ENCODE peak calls at places on chromosomes 3 and 15, in six cellular contexts. One of them, this sample, is unnamed.

GRCh38 chr3:13192471-13193213 is 119.4 kb upstream of the IQSEC1 start:
- DNase-seq in mammary epithelial cell: no peak
- DNase-seq in left ventricle myocardium inferior: no peak
- DNase-seq in PC-9: no peak
- DNase-seq in transverse colon: no peak
- DNase-seq in CD8-positive, alpha-beta T cell: no peak
- DNase-seq in this sample: no peak

GRCh38 chr3:150158974-150159625 is 188.4 kb upstream of the PFN2 start:
- DNase-seq in transverse colon: no peak
- DNase-seq in left ventricle myocardium inferior: no peak
- DNase-seq in mammary epithelial cell: no peak
- DNase-seq in CD8-positive, alpha-beta T cell: no peak
- DNase-seq in PC-9: no peak
- DNase-seq in this sample: peak

GRCh38 chr15:46450810-46451182 is 816.0 kb downstream of the SQOR start:
- DNase-seq in transverse colon: no peak
- DNase-seq in CD8-positive, alpha-beta T cell: no peak
- DNase-seq in mammary epithelial cell: no peak
- DNase-seq in left ventricle myocardium inferior: no peak
- DNase-seq in PC-9: no peak
- DNase-seq in this sample: no peak

GRCh38 chr3:186596568-186597287 is 16.1 kb upstream of the AHSG start:
- DNase-seq in left ventricle myocardium inferior: no peak
- DNase-seq in PC-9: peak
- DNase-seq in transverse colon: no peak
- DNase-seq in CD8-positive, alpha-beta T cell: no peak
- DNase-seq in mammary epithelial cell: peak
- DNase-seq in this sample: no peak

GRCh38 chr15:72338617-72339321 is 18.8 kb upstream of the CELF6 start:
- DNase-seq in left ventricle myocardium inferior: no peak
- DNase-seq in transverse colon: no peak
- DNase-seq in CD8-positive, alpha-beta T cell: no peak
- DNase-seq in PC-9: no peak
- DNase-seq in mammary epithelial cell: no peak
- DNase-seq in this sample: peak

GRCh38 chr15:93063796-93064690 is 25.0 kb downstream of the RGMA start:
- DNase-seq in PC-9: no peak
- DNase-seq in CD8-positive, alpha-beta T cell: no peak
- DNase-seq in mammary epithelial cell: no peak
- DNase-seq in transverse colon: no peak
- DNase-seq in left ventricle myocardium inferior: no peak
- DNase-seq in this sample: no peak

GRCh38 chr3:58613236-58614132 is 36.3 kb upstream of the FAM107A start:
- DNase-seq in left ventricle myocardium inferior: no peak
- DNase-seq in CD8-positive, alpha-beta T cell: no peak
- DNase-seq in mammary epithelial cell: no peak
- DNase-seq in transverse colon: no peak
- DNase-seq in PC-9: no peak
- DNase-seq in this sample: no peak

GRCh38 chr15:99845009-99845408 is 111.8 kb upstream of the LYSMD4 start:
- DNase-seq in mammary epithelial cell: peak
- DNase-seq in transverse colon: no peak
- DNase-seq in CD8-positive, alpha-beta T cell: no peak
- DNase-seq in PC-9: no peak
- DNase-seq in left ventricle myocardium inferior: no peak
- DNase-seq in this sample: no peak

GRCh38 chr3:192064959-192065358 is 604.0 kb downstream of the PYDC2 start:
- DNase-seq in transverse colon: no peak
- DNase-seq in PC-9: no peak
- DNase-seq in mammary epithelial cell: no peak
- DNase-seq in left ventricle myocardium inferior: no peak
- DNase-seq in CD8-positive, alpha-beta T cell: no peak
- DNase-seq in this sample: no peak

GRCh38 chr3:192055946-192056345 is 595.0 kb downstream of the PYDC2 start:
- DNase-seq in CD8-positive, alpha-beta T cell: no peak
- DNase-seq in left ventricle myocardium inferior: no peak
- DNase-seq in mammary epithelial cell: no peak
- DNase-seq in transverse colon: no peak
- DNase-seq in PC-9: no peak
- DNase-seq in this sample: no peak

GRCh38 chr3:192063570-192063969 is 602.6 kb downstream of the PYDC2 start:
- DNase-seq in mammary epithelial cell: no peak
- DNase-seq in CD8-positive, alpha-beta T cell: no peak
- DNase-seq in transverse colon: peak
- DNase-seq in left ventricle myocardium inferior: peak
- DNase-seq in PC-9: no peak
- DNase-seq in this sample: peak

GRCh38 chr3:192062186-192062585 is 601.2 kb downstream of the PYDC2 start:
- DNase-seq in CD8-positive, alpha-beta T cell: no peak
- DNase-seq in PC-9: no peak
- DNase-seq in mammary epithelial cell: peak
- DNase-seq in left ventricle myocardium inferior: no peak
- DNase-seq in transverse colon: no peak
- DNase-seq in this sample: peak

GRCh38 chr3:192060160-192060783 is 599.3 kb downstream of the PYDC2 start:
- DNase-seq in transverse colon: no peak
- DNase-seq in PC-9: no peak
- DNase-seq in CD8-positive, alpha-beta T cell: no peak
- DNase-seq in left ventricle myocardium inferior: no peak
- DNase-seq in mammary epithelial cell: no peak
- DNase-seq in this sample: no peak
- H3K4me3 ChIP-seq in transverse colon: no peak
- H3K4me3 ChIP-seq in PC-9: no peak
- H3K4me3 ChIP-seq in CD8-positive, alpha-beta T cell: no peak
- H3K4me3 ChIP-seq in left ventricle myocardium inferior: no peak
- H3K4me3 ChIP-seq in mammary epithelial cell: no peak
- H3K4me3 ChIP-seq in this sample: no peak

GRCh38 chr3:189267981-189268613 is 96.3 kb downstream of the TPRG1 start:
- DNase-seq in CD8-positive, alpha-beta T cell: no peak
- DNase-seq in PC-9: peak
- DNase-seq in transverse colon: no peak
- DNase-seq in left ventricle myocardium inferior: no peak
- DNase-seq in mammary epithelial cell: peak
- DNase-seq in this sample: peak
- TF ChIP-seq CTCF in CD8-positive, alpha-beta T cell: no peak
- TF ChIP-seq CTCF in PC-9: no peak
- TF ChIP-seq CTCF in transverse colon: peak
- TF ChIP-seq CTCF in left ventricle myocardium inferior: peak
- TF ChIP-seq CTCF in mammary epithelial cell: peak
- TF ChIP-seq CTCF in this sample: peak

DNA sequence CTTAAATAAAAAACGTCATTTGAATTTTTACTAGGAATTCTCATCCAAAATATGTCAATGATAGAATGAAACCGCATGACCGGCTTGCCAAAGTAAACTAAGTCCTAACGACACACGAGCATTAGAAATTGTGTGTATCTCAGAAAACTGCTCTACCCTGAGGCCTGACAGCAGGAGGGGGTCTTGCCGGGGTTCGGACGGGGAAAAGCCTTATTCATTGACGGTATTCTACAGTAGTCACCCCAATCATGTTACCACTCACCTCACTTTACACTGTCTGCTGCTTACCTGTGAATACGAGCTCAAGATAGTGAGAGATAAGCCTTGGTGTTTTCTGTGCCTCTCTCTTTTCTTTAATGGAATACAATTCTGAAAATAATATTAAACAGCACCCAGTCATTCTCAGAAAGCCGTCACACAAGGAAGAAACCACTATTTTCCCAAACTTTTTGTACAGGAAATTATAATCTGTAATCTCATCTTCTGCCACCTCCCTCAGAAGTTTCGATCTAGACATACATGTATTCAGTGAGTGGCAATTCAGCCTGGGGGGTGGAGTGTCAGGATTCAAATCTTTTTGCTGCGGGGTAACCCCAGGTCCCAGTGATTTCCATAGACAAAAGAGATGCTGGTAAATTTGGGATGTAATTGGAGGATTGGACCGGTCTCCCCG is 497 bp upstream of the FAM43A start:
- DNase-seq in CD8-positive, alpha-beta T cell: no peak
- DNase-seq in left ventricle myocardium inferior: no peak
- DNase-seq in PC-9: no peak
- DNase-seq in mammary epithelial cell: no peak
- DNase-seq in transverse colon: no peak
- DNase-seq in this sample: no peak
- H3K4me3 ChIP-seq in CD8-positive, alpha-beta T cell: peak
- H3K4me3 ChIP-seq in left ventricle myocardium inferior: peak
- H3K4me3 ChIP-seq in PC-9: peak
- H3K4me3 ChIP-seq in mammary epithelial cell: peak
- H3K4me3 ChIP-seq in transverse colon: peak
- H3K4me3 ChIP-seq in this sample: peak

GRCh38 chr3:189771842-189772494 is 140.8 kb downstream of the TP63 start:
- DNase-seq in PC-9: no peak
- DNase-seq in mammary epithelial cell: no peak
- DNase-seq in transverse colon: no peak
- DNase-seq in left ventricle myocardium inferior: no peak
- DNase-seq in CD8-positive, alpha-beta T cell: no peak
- DNase-seq in this sample: peak
- TF ChIP-seq CTCF in PC-9: no peak
- TF ChIP-seq CTCF in mammary epithelial cell: no peak
- TF ChIP-seq CTCF in transverse colon: no peak
- TF ChIP-seq CTCF in left ventricle myocardium inferior: no peak
- TF ChIP-seq CTCF in CD8-positive, alpha-beta T cell: no peak
- TF ChIP-seq CTCF in this sample: no peak

GRCh38 chr3:52443791-52444687 is 864 bp downstream of the SEMA3G start:
- DNase-seq in PC-9: no peak
- DNase-seq in left ventricle myocardium inferior: no peak
- DNase-seq in mammary epithelial cell: no peak
- DNase-seq in CD8-positive, alpha-beta T cell: no peak
- DNase-seq in transverse colon: no peak
- DNase-seq in this sample: no peak
- H3K4me3 ChIP-seq in PC-9: no peak
- H3K4me3 ChIP-seq in left ventricle myocardium inferior: peak
- H3K4me3 ChIP-seq in mammary epithelial cell: no peak
- H3K4me3 ChIP-seq in CD8-positive, alpha-beta T cell: no peak
- H3K4me3 ChIP-seq in transverse colon: no peak
- H3K4me3 ChIP-seq in this sample: no peak

GRCh38 chr15:62125763-62126162 is 39.3 kb downstream of the C2CD4B start:
- DNase-seq in transverse colon: peak
- DNase-seq in left ventricle myocardium inferior: no peak
- DNase-seq in CD8-positive, alpha-beta T cell: no peak
- DNase-seq in mammary epithelial cell: peak
- DNase-seq in PC-9: no peak
- DNase-seq in this sample: peak
- TF ChIP-seq CTCF in transverse colon: peak
- TF ChIP-seq CTCF in left ventricle myocardium inferior: peak
- TF ChIP-seq CTCF in CD8-positive, alpha-beta T cell: no peak
- TF ChIP-seq CTCF in mammary epithelial cell: peak
- TF ChIP-seq CTCF in PC-9: peak
- TF ChIP-seq CTCF in this sample: peak